ENCODE peak calls at places on chromosomes 6 and 20, in ten cellular contexts. R, W, N, D, H, F, Z, V, L and Y are unnamed samples.

GRCh38 chr6:139841794-139842215 is 467.4 kb upstream of the CITED2 start:
- DNase-seq in R (no peak), W (no peak), H (no peak), F (no peak), L (no peak), Z (no peak), N (no peak), D (no peak), V (no peak), Y (no peak)

GRCh38 chr20:6718660-6719059 is 48.8 kb upstream of the BMP2 start:
- DNase-seq in R (peak), W (peak), Z (no peak), L (no peak), H (no peak), N (peak), D (no peak), F (no peak), V (no peak), Y (no peak)

GRCh38 chr20:12816009-12816408 is 192.8 kb upstream of the SPTLC3 start:
- DNase-seq in L (no peak), Z (no peak), R (no peak), D (no peak), V (no peak), N (no peak), F (no peak), W (no peak), H (no peak), Y (no peak)

GRCh38 chr20:62921119-62921687 is 5.1 kb downstream of the DIDO1 start:
- DNase-seq in W (peak), D (no peak), Z (peak), F (no peak), R (peak), V (peak), H (peak), L (peak), N (peak), Y (peak)

GRCh38 chr20:1949306-1949705 is 44.6 kb downstream of the PDYN start:
- DNase-seq in R (no peak), N (no peak), D (peak), H (no peak), W (no peak), F (no peak), L (no peak), Z (no peak), V (no peak), Y (no peak)

GRCh38 chr6:26215200-26216014 is 128.2 kb downstream of the HFE start:
- DNase-seq in Z (no peak), R (peak), N (peak), D (no peak), L (no peak), W (no peak), H (no peak), V (peak), F (no peak), Y (no peak)

GRCh38 chr6:75213732-75214131 is 7.9 kb upstream of the COL12A1 start:
- DNase-seq in W (no peak), F (no peak), R (no peak), D (no peak), Z (no peak), N (no peak), V (no peak), H (no peak), L (no peak), Y (no peak)

GRCh38 chr6:135073757-135074393 is 19.3 kb upstream of the HBS1L start:
- DNase-seq in Z (no peak), N (no peak), V (no peak), W (no peak), D (no peak), F (no peak), L (no peak), R (no peak), H (no peak), Y (no peak)

GRCh38 chr6:99514089-99514488 is 1.1 kb downstream of the USP45 start:
- DNase-seq in V (no peak), L (peak), D (no peak), F (no peak), W (no peak), Z (no peak), H (no peak), R (peak), N (peak), Y (no peak)

GRCh38 chr6:160634706-160635105 is 29.4 kb downstream of the LPA start:
- DNase-seq in R (no peak), Z (no peak), F (no peak), V (no peak), W (no peak), L (peak), N (no peak), D (no peak), H (no peak), Y (no peak)

GRCh38 chr20:36525620-36526365 is 15.5 kb upstream of the MYL9 start:
- DNase-seq in H (no peak), F (no peak), R (no peak), V (no peak), D (peak), W (no peak), L (no peak), N (no peak), Z (no peak), Y (no peak)

GRCh38 chr6:28858963-28859362 is 64.8 kb downstream of the TRIM27 start:
- DNase-seq in W (no peak), N (no peak), H (no peak), D (no peak), F (no peak), R (no peak), L (no peak), V (no peak), Z (no peak), Y (no peak)

GRCh38 chr6:28395918-28396317 is 3.6 kb downstream of the ZSCAN12 start:
- DNase-seq in W (no peak), Z (no peak), R (no peak), L (no peak), D (no peak), N (no peak), F (no peak), H (no peak), V (no peak), Y (no peak)

GRCh38 chr6:168212322-168212721 is 107.3 kb downstream of the DACT2 start:
- DNase-seq in D (no peak), R (no peak), V (no peak), N (no peak), Z (no peak), W (no peak), H (no peak), L (no peak), F (no peak), Y (no peak)

GRCh38 chr20:53176133-53176532 is 204.0 kb downstream of the TSHZ2 start:
- DNase-seq in D (no peak), Z (no peak), N (peak), H (no peak), R (no peak), F (no peak), W (no peak), L (no peak), V (no peak), Y (no peak)

GRCh38 chr6:147135211-147135672 is 69.0 kb upstream of the STXBP5 start:
- DNase-seq in H (no peak), N (no peak), Z (peak), D (no peak), R (peak), F (no peak), W (no peak), V (no peak), L (peak), Y (no peak)

GRCh38 chr6:150129616-150130505 is 13.0 kb upstream of the PPP1R14C start:
- DNase-seq in H (no peak), V (no peak), R (no peak), Z (no peak), N (no peak), W (no peak), D (no peak), F (no peak), L (no peak), Y (no peak)

GRCh38 chr20:31894980-31895675 is 24.7 kb downstream of the TTLL9 start:
- DNase-seq in V (no peak), Z (peak), D (no peak), H (no peak), N (peak), F (peak), W (peak), R (peak), L (peak), Y (peak)

GRCh38 chr20:60049601-60050000 is 91.4 kb downstream of the CDH26 start:
- DNase-seq in H (no peak), N (no peak), R (peak), W (no peak), Z (no peak), F (no peak), L (no peak), D (no peak), V (no peak), Y (no peak)

GRCh38 chr6:38518511-38519304 is 121.0 kb downstream of the BTBD9 start:
- DNase-seq in V (no peak), D (no peak), R (no peak), F (no peak), W (no peak), Z (no peak), H (no peak), L (no peak), N (no peak), Y (no peak)

GRCh38 chr6:42556462-42556861 is 7.4 kb upstream of the UBR2 start:
- DNase-seq in V (no peak), L (no peak), D (no peak), N (peak), W (no peak), F (no peak), H (no peak), R (no peak), Z (no peak), Y (no peak)